ENCODE peak calls at places on chromosome 15, in nine cellular contexts. O, R, F, Z, P, Q, Y, B and V are unnamed samples.

GRCh38 chr15:49621327-49622210 is 721 bp downstream of the DTWD1 start:
- DNase-seq in O (no peak), R (no peak), F (peak), Z (no peak), P (no peak), Q (no peak), Y (peak), B (no peak), V (no peak)

GRCh38 chr15:77617507-77618285 is 15.0 kb downstream of the LINGO1 start:
- DNase-seq in O (no peak), R (no peak), F (peak), Z (no peak), P (peak), Q (no peak), Y (no peak), B (no peak), V (no peak)

GRCh38 chr15:60733196-60733595 is 254.3 kb upstream of the ICE2 start:
- DNase-seq in O (no peak), R (no peak), F (no peak), Z (no peak), P (no peak), Q (no peak), Y (no peak), B (no peak), V (no peak)

GRCh38 chr15:84398763-84399701 is 163.5 kb downstream of the GOLGA6L4 start:
- DNase-seq in O (no peak), R (no peak), F (no peak), Z (no peak), P (no peak), Q (no peak), Y (no peak), B (no peak), V (no peak)

GRCh38 chr15:46857103-46857502 is 860.2 kb upstream of the SEMA6D start:
- DNase-seq in O (no peak), R (no peak), F (no peak), Z (no peak), P (no peak), Q (no peak), Y (no peak), B (no peak), V (no peak)

GRCh38 chr15:38406451-38406850 is 47.5 kb upstream of the FAM98B start:
- DNase-seq in O (no peak), R (no peak), F (no peak), Z (no peak), P (no peak), Q (no peak), Y (no peak), B (no peak), V (no peak)

GRCh38 chr15:70289191-70289955 is 191.7 kb upstream of the TLE3 start:
- DNase-seq in O (no peak), R (no peak), F (no peak), Z (no peak), P (no peak), Q (no peak), Y (peak), B (no peak), V (no peak)

GRCh38 chr15:48803877-48804276 is 7.0 kb downstream of the CEP152 start:
- DNase-seq in O (no peak), R (no peak), F (no peak), Z (no peak), P (no peak), Q (no peak), Y (peak), B (no peak), V (no peak)

GRCh38 chr15:79978694-79979519 is 7.9 kb upstream of the BCL2A1 start:
- DNase-seq in O (no peak), R (no peak), F (no peak), Z (peak), P (no peak), Q (no peak), Y (peak), B (peak), V (no peak)

GRCh38 chr15:41323611-41324010 is 8.8 kb downstream of the OIP5 start:
- DNase-seq in O (no peak), R (no peak), F (peak), Z (no peak), P (no peak), Q (no peak), Y (no peak), B (no peak), V (no peak)

GRCh38 chr15:71118881-71119632 is 3.8 kb downstream of the THSD4 start:
- DNase-seq in O (no peak), R (no peak), F (no peak), Z (no peak), P (no peak), Q (no peak), Y (no peak), B (no peak), V (no peak)

GRCh38 chr15:45442497-45443135 is 64.3 kb upstream of the GATM start:
- DNase-seq in O (no peak), R (no peak), F (no peak), Z (no peak), P (no peak), Q (no peak), Y (peak), B (no peak), V (no peak)

GRCh38 chr15:69616558-69616957 is 163.9 kb downstream of the RPLP1 start:
- DNase-seq in O (no peak), R (no peak), F (no peak), Z (no peak), P (no peak), Q (no peak), Y (no peak), B (no peak), V (no peak)

GRCh38 chr15:65334586-65335231 is 30.2 kb downstream of the RNU5B-1 start:
- DNase-seq in O (no peak), R (no peak), F (no peak), Z (no peak), P (no peak), Q (no peak), Y (no peak), B (no peak), V (no peak)

GRCh38 chr15:43881944-43882343 is 55.1 kb downstream of the WDR76 start:
- DNase-seq in O (no peak), R (no peak), F (peak), Z (no peak), P (no peak), Q (no peak), Y (no peak), B (no peak), V (no peak)

GRCh38 chr15:63909819-63910437 is 76.2 kb upstream of the HERC1 start:
- DNase-seq in O (no peak), R (no peak), F (no peak), Z (peak), P (no peak), Q (no peak), Y (peak), B (no peak), V (no peak)

GRCh38 chr15:41445399-41445798 is 28.5 kb downstream of the RTF1 start:
- DNase-seq in O (no peak), R (no peak), F (no peak), Z (no peak), P (no peak), Q (no peak), Y (no peak), B (no peak), V (no peak)

GRCh38 chr15:73318463-73319351 is 50.1 kb downstream of the HCN4 start:
- DNase-seq in O (no peak), R (no peak), F (no peak), Z (peak), P (no peak), Q (no peak), Y (no peak), B (no peak), V (no peak)